ENCODE peak calls at places on chromosome 9, in ten cellular contexts. One of them, this sample, is unnamed.

GRCh38 chr9:125494555-125494920 is 212.5 kb downstream of the MAPKAP1 start:
- DNase-seq in A549: no peak
- DNase-seq in keratinocyte: no peak
- DNase-seq in astrocyte of the spinal cord: peak
- DNase-seq in Calu3: no peak
- DNase-seq in mucosa of descending colon: no peak
- DNase-seq in activated B cell treated with CpG ODN at 0.5 μM for 24 hours: no peak
- DNase-seq in HepG2: no peak
- DNase-seq in colonic mucosa: no peak
- DNase-seq in BJ: no peak
- DNase-seq in this sample: no peak

GRCh38 chr9:96691326-96691725 is 36.2 kb upstream of the PRXL2C start:
- DNase-seq in A549: no peak
- DNase-seq in keratinocyte: no peak
- DNase-seq in astrocyte of the spinal cord: no peak
- DNase-seq in Calu3: no peak
- DNase-seq in mucosa of descending colon: no peak
- DNase-seq in activated B cell treated with CpG ODN at 0.5 μM for 24 hours: no peak
- DNase-seq in HepG2: no peak
- DNase-seq in colonic mucosa: no peak
- DNase-seq in BJ: no peak
- DNase-seq in this sample: no peak

GRCh38 chr9:89425921-89426388 is 72.0 kb downstream of the SEMA4D start:
- DNase-seq in A549: no peak
- DNase-seq in keratinocyte: no peak
- DNase-seq in astrocyte of the spinal cord: peak
- DNase-seq in Calu3: no peak
- DNase-seq in mucosa of descending colon: no peak
- DNase-seq in activated B cell treated with CpG ODN at 0.5 μM for 24 hours: no peak
- DNase-seq in HepG2: no peak
- DNase-seq in colonic mucosa: no peak
- DNase-seq in BJ: no peak
- DNase-seq in this sample: no peak

GRCh38 chr9:114099523-114100270 is 605 bp upstream of the KIF12 start:
- DNase-seq in A549: no peak
- DNase-seq in keratinocyte: no peak
- DNase-seq in astrocyte of the spinal cord: no peak
- DNase-seq in Calu3: no peak
- DNase-seq in mucosa of descending colon: no peak
- DNase-seq in activated B cell treated with CpG ODN at 0.5 μM for 24 hours: no peak
- DNase-seq in HepG2: no peak
- DNase-seq in colonic mucosa: no peak
- DNase-seq in BJ: no peak
- DNase-seq in this sample: no peak

GRCh38 chr9:13899924-13900323 is 414.0 kb downstream of the NFIB start:
- DNase-seq in A549: no peak
- DNase-seq in keratinocyte: no peak
- DNase-seq in astrocyte of the spinal cord: no peak
- DNase-seq in Calu3: no peak
- DNase-seq in mucosa of descending colon: no peak
- DNase-seq in activated B cell treated with CpG ODN at 0.5 μM for 24 hours: no peak
- DNase-seq in HepG2: no peak
- DNase-seq in colonic mucosa: no peak
- DNase-seq in BJ: no peak
- DNase-seq in this sample: no peak

GRCh38 chr9:97666907-97667686 is 30.0 kb downstream of the XPA start:
- DNase-seq in A549: no peak
- DNase-seq in keratinocyte: no peak
- DNase-seq in astrocyte of the spinal cord: no peak
- DNase-seq in Calu3: no peak
- DNase-seq in mucosa of descending colon: no peak
- DNase-seq in activated B cell treated with CpG ODN at 0.5 μM for 24 hours: no peak
- DNase-seq in HepG2: no peak
- DNase-seq in colonic mucosa: no peak
- DNase-seq in BJ: no peak
- DNase-seq in this sample: no peak

GRCh38 chr9:99085949-99086948 is 18.7 kb upstream of the TGFBR1 start:
- DNase-seq in A549: no peak
- DNase-seq in keratinocyte: no peak
- DNase-seq in astrocyte of the spinal cord: peak
- DNase-seq in Calu3: no peak
- DNase-seq in mucosa of descending colon: no peak
- DNase-seq in activated B cell treated with CpG ODN at 0.5 μM for 24 hours: no peak
- DNase-seq in HepG2: no peak
- DNase-seq in colonic mucosa: no peak
- DNase-seq in BJ: peak
- DNase-seq in this sample: no peak

GRCh38 chr9:137006116-137007003 is 10.0 kb upstream of the CLIC3 start:
- DNase-seq in A549: no peak
- DNase-seq in keratinocyte: no peak
- DNase-seq in astrocyte of the spinal cord: peak
- DNase-seq in Calu3: no peak
- DNase-seq in mucosa of descending colon: no peak
- DNase-seq in activated B cell treated with CpG ODN at 0.5 μM for 24 hours: no peak
- DNase-seq in HepG2: no peak
- DNase-seq in colonic mucosa: no peak
- DNase-seq in BJ: no peak
- DNase-seq in this sample: no peak

GRCh38 chr9:20989923-20990341 is 41.5 kb downstream of the HACD4 start:
- DNase-seq in A549: no peak
- DNase-seq in keratinocyte: no peak
- DNase-seq in astrocyte of the spinal cord: peak
- DNase-seq in Calu3: no peak
- DNase-seq in mucosa of descending colon: peak
- DNase-seq in activated B cell treated with CpG ODN at 0.5 μM for 24 hours: no peak
- DNase-seq in HepG2: no peak
- DNase-seq in colonic mucosa: no peak
- DNase-seq in BJ: no peak
- DNase-seq in this sample: no peak

GRCh38 chr9:136463578-136463977 is 19.3 kb downstream of the SEC16A start:
- DNase-seq in A549: no peak
- DNase-seq in keratinocyte: no peak
- DNase-seq in astrocyte of the spinal cord: no peak
- DNase-seq in Calu3: no peak
- DNase-seq in mucosa of descending colon: no peak
- DNase-seq in activated B cell treated with CpG ODN at 0.5 μM for 24 hours: no peak
- DNase-seq in HepG2: no peak
- DNase-seq in colonic mucosa: no peak
- DNase-seq in BJ: no peak
- DNase-seq in this sample: no peak

GRCh38 chr9:98280574-98280973 is 25.1 kb upstream of the TBC1D2 start:
- DNase-seq in A549: no peak
- DNase-seq in keratinocyte: no peak
- DNase-seq in astrocyte of the spinal cord: no peak
- DNase-seq in Calu3: no peak
- DNase-seq in mucosa of descending colon: no peak
- DNase-seq in activated B cell treated with CpG ODN at 0.5 μM for 24 hours: no peak
- DNase-seq in HepG2: no peak
- DNase-seq in colonic mucosa: no peak
- DNase-seq in BJ: no peak
- DNase-seq in this sample: no peak

GRCh38 chr9:112226091-112226490 is 51.0 kb upstream of the SUSD1 start:
- DNase-seq in A549: no peak
- DNase-seq in keratinocyte: no peak
- DNase-seq in astrocyte of the spinal cord: no peak
- DNase-seq in Calu3: no peak
- DNase-seq in mucosa of descending colon: no peak
- DNase-seq in activated B cell treated with CpG ODN at 0.5 μM for 24 hours: no peak
- DNase-seq in HepG2: no peak
- DNase-seq in colonic mucosa: no peak
- DNase-seq in BJ: no peak
- DNase-seq in this sample: no peak

GRCh38 chr9:35951736-35952135 is 6.2 kb downstream of the OR2S2 start:
- DNase-seq in A549: no peak
- DNase-seq in keratinocyte: no peak
- DNase-seq in astrocyte of the spinal cord: peak
- DNase-seq in Calu3: no peak
- DNase-seq in mucosa of descending colon: no peak
- DNase-seq in activated B cell treated with CpG ODN at 0.5 μM for 24 hours: no peak
- DNase-seq in HepG2: no peak
- DNase-seq in colonic mucosa: no peak
- DNase-seq in BJ: no peak
- DNase-seq in this sample: no peak

GRCh38 chr9:135924628-135925338 is 17.4 kb upstream of the CAMSAP1 start:
- DNase-seq in A549: no peak
- DNase-seq in keratinocyte: no peak
- DNase-seq in astrocyte of the spinal cord: no peak
- DNase-seq in Calu3: no peak
- DNase-seq in mucosa of descending colon: no peak
- DNase-seq in activated B cell treated with CpG ODN at 0.5 μM for 24 hours: no peak
- DNase-seq in HepG2: peak
- DNase-seq in colonic mucosa: no peak
- DNase-seq in BJ: no peak
- DNase-seq in this sample: no peak

GRCh38 chr9:78015242-78015641 is 16.4 kb downstream of the GNAQ start:
- DNase-seq in A549: no peak
- DNase-seq in keratinocyte: no peak
- DNase-seq in astrocyte of the spinal cord: no peak
- DNase-seq in Calu3: no peak
- DNase-seq in mucosa of descending colon: no peak
- DNase-seq in activated B cell treated with CpG ODN at 0.5 μM for 24 hours: no peak
- DNase-seq in HepG2: no peak
- DNase-seq in colonic mucosa: no peak
- DNase-seq in BJ: no peak
- DNase-seq in this sample: no peak

GRCh38 chr9:78011037-78011436 is 20.6 kb downstream of the GNAQ start:
- DNase-seq in A549: no peak
- DNase-seq in keratinocyte: no peak
- DNase-seq in astrocyte of the spinal cord: no peak
- DNase-seq in Calu3: no peak
- DNase-seq in mucosa of descending colon: no peak
- DNase-seq in activated B cell treated with CpG ODN at 0.5 μM for 24 hours: no peak
- DNase-seq in HepG2: no peak
- DNase-seq in colonic mucosa: no peak
- DNase-seq in BJ: no peak
- DNase-seq in this sample: no peak

GRCh38 chr9:78014776-78015175 is 16.8 kb downstream of the GNAQ start:
- DNase-seq in A549: no peak
- DNase-seq in keratinocyte: no peak
- DNase-seq in astrocyte of the spinal cord: no peak
- DNase-seq in Calu3: no peak
- DNase-seq in mucosa of descending colon: no peak
- DNase-seq in activated B cell treated with CpG ODN at 0.5 μM for 24 hours: no peak
- DNase-seq in HepG2: no peak
- DNase-seq in colonic mucosa: no peak
- DNase-seq in BJ: no peak
- DNase-seq in this sample: no peak

GRCh38 chr9:78017294-78017693 is 14.3 kb downstream of the GNAQ start:
- DNase-seq in A549: no peak
- DNase-seq in keratinocyte: no peak
- DNase-seq in astrocyte of the spinal cord: no peak
- DNase-seq in Calu3: no peak
- DNase-seq in mucosa of descending colon: no peak
- DNase-seq in activated B cell treated with CpG ODN at 0.5 μM for 24 hours: no peak
- DNase-seq in HepG2: no peak
- DNase-seq in colonic mucosa: no peak
- DNase-seq in BJ: no peak
- DNase-seq in this sample: no peak

GRCh38 chr9:78013924-78014323 is 17.7 kb downstream of the GNAQ start:
- DNase-seq in A549: no peak
- DNase-seq in keratinocyte: no peak
- DNase-seq in astrocyte of the spinal cord: no peak
- DNase-seq in Calu3: no peak
- DNase-seq in mucosa of descending colon: no peak
- DNase-seq in activated B cell treated with CpG ODN at 0.5 μM for 24 hours: no peak
- DNase-seq in HepG2: no peak
- DNase-seq in colonic mucosa: no peak
- DNase-seq in BJ: no peak
- DNase-seq in this sample: no peak
- TF ChIP-seq CTCF in A549: no peak
- TF ChIP-seq CTCF in keratinocyte: no peak
- TF ChIP-seq CTCF in astrocyte of the spinal cord: no peak
- TF ChIP-seq CTCF in Calu3: no peak
- TF ChIP-seq CTCF in mucosa of descending colon: no peak
- TF ChIP-seq CTCF in activated B cell treated with CpG ODN at 0.5 μM for 24 hours: no peak
- TF ChIP-seq CTCF in HepG2: no peak
- TF ChIP-seq CTCF in colonic mucosa: no peak
- TF ChIP-seq CTCF in BJ: no peak
- TF ChIP-seq CTCF in this sample: no peak

DNA sequence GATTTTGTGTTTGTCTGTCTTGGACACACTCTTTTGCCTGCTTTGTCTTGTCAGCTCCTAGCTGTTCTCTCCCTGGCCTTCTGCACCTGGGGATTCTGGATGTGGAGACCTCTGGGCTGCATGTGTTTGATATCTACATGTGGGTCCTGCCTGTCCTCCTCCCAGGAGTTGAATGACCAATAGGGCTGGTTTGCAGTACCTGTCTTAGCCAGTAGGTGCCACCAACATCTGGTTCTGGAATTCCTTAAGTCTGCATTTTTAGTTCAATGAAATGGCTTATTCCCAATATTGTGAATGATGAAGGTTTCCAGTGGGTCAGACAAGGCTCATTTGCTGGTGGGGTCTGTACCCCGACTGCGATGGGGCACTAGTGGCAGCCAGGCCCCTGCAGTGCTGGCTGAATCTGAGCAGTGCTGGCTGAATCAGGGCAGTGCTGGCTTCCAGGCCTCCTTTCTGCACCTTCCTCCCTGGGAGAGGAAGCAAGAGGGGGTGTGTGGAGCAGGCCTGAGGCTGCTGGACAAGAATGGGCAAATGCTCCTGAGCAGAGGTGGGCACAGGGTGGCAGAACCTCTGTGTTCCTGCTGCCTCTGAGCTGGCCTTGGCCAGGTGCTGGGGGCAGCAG is 73.3 kb downstream of the RXRA start:
- DNase-seq in A549: no peak
- DNase-seq in keratinocyte: no peak
- DNase-seq in astrocyte of the spinal cord: peak
- DNase-seq in Calu3: no peak
- DNase-seq in mucosa of descending colon: no peak
- DNase-seq in activated B cell treated with CpG ODN at 0.5 μM for 24 hours: no peak
- DNase-seq in HepG2: no peak
- DNase-seq in colonic mucosa: no peak
- DNase-seq in BJ: no peak
- DNase-seq in this sample: no peak
- TF ChIP-seq CTCF in A549: peak
- TF ChIP-seq CTCF in keratinocyte: peak
- TF ChIP-seq CTCF in astrocyte of the spinal cord: peak
- TF ChIP-seq CTCF in Calu3: peak
- TF ChIP-seq CTCF in mucosa of descending colon: peak
- TF ChIP-seq CTCF in activated B cell treated with CpG ODN at 0.5 μM for 24 hours: no peak
- TF ChIP-seq CTCF in HepG2: peak
- TF ChIP-seq CTCF in colonic mucosa: peak
- TF ChIP-seq CTCF in BJ: peak
- TF ChIP-seq CTCF in this sample: peak

GRCh38 chr9:133342570-133342969 is 5.4 kb downstream of the MED22 start:
- DNase-seq in A549: no peak
- DNase-seq in keratinocyte: no peak
- DNase-seq in astrocyte of the spinal cord: no peak
- DNase-seq in Calu3: peak
- DNase-seq in mucosa of descending colon: no peak
- DNase-seq in activated B cell treated with CpG ODN at 0.5 μM for 24 hours: no peak
- DNase-seq in HepG2: no peak
- DNase-seq in colonic mucosa: no peak
- DNase-seq in BJ: no peak
- DNase-seq in this sample: no peak
- TF ChIP-seq CTCF in A549: peak
- TF ChIP-seq CTCF in keratinocyte: no peak
- TF ChIP-seq CTCF in astrocyte of the spinal cord: peak
- TF ChIP-seq CTCF in Calu3: peak
- TF ChIP-seq CTCF in mucosa of descending colon: no peak
- TF ChIP-seq CTCF in activated B cell treated with CpG ODN at 0.5 μM for 24 hours: no peak
- TF ChIP-seq CTCF in HepG2: peak
- TF ChIP-seq CTCF in colonic mucosa: no peak
- TF ChIP-seq CTCF in BJ: peak
- TF ChIP-seq CTCF in this sample: no peak

GRCh38 chr9:10612649-10613398 is at the start of gene PTPRD:
- DNase-seq in A549: peak
- DNase-seq in keratinocyte: no peak
- DNase-seq in astrocyte of the spinal cord: peak
- DNase-seq in Calu3: peak
- DNase-seq in mucosa of descending colon: peak
- DNase-seq in activated B cell treated with CpG ODN at 0.5 μM for 24 hours: no peak
- DNase-seq in HepG2: peak
- DNase-seq in colonic mucosa: peak
- DNase-seq in BJ: no peak
- DNase-seq in this sample: peak
- TF ChIP-seq CTCF in A549: peak
- TF ChIP-seq CTCF in keratinocyte: peak
- TF ChIP-seq CTCF in astrocyte of the spinal cord: no peak
- TF ChIP-seq CTCF in Calu3: no peak
- TF ChIP-seq CTCF in mucosa of descending colon: no peak
- TF ChIP-seq CTCF in activated B cell treated with CpG ODN at 0.5 μM for 24 hours: no peak
- TF ChIP-seq CTCF in HepG2: peak
- TF ChIP-seq CTCF in colonic mucosa: no peak
- TF ChIP-seq CTCF in BJ: peak
- TF ChIP-seq CTCF in this sample: peak

This sample was measured in hepatocyte.